ENCODE peak calls at places on chromosomes 16 and 17, in six cellular contexts. C is HS-27A; N is DMS 273 treated with DMSO at 0.1 percent for 48 hours; B is stimulated activated effector memory CD8-positive, alpha-beta T cell treated with anti-CD3 and anti-CD28 coated beads, Interleukin-12 subunit alpha, Interleukin-12 subunit beta, amount 100 ng/mL, for 72 hours; T is Calu3; U is NCI-H1105. D is an unnamed sample.

GRCh38 chr17:46821482-46822387 is 3.2 kb upstream of the WNT3 start:
- DNase-seq in C (no peak), N (no peak), B (no peak), T (no peak), U (no peak), D (no peak)

GRCh38 chr17:32943647-32944191 is 15.8 kb downstream of the TMEM98 start:
- DNase-seq in C (no peak), N (no peak), B (no peak), T (no peak), U (no peak), D (peak)

GRCh38 chr16:83952940-83953795 is at the start of gene OSGIN1:
- DNase-seq in C (peak), N (peak), B (peak), T (peak), U (peak), D (peak)

GRCh38 chr16:2894231-2894630 is 11.2 kb downstream of the FLYWCH2 start:
- DNase-seq in C (no peak), N (no peak), B (no peak), T (no peak), U (no peak), D (no peak)

GRCh38 chr16:85988723-85989313 is 89.9 kb downstream of the IRF8 start:
- DNase-seq in C (no peak), N (no peak), B (no peak), T (no peak), U (no peak), D (no peak)

GRCh38 chr17:45715787-45716186 is 68.3 kb upstream of the CRHR1 start:
- DNase-seq in C (no peak), N (no peak), B (no peak), T (no peak), U (no peak), D (no peak)

GRCh38 chr16:767743-768235 is 7.3 kb downstream of the MSLN start:
- DNase-seq in C (no peak), N (no peak), B (no peak), T (no peak), U (no peak), D (no peak)

GRCh38 chr17:75697651-75698291 is 23.5 kb upstream of the ITGB4 start:
- DNase-seq in C (no peak), N (no peak), B (no peak), T (peak), U (no peak), D (no peak)

GRCh38 chr17:78748048-78748729 is 33.9 kb downstream of the CYTH1 start:
- DNase-seq in C (no peak), N (no peak), B (peak), T (no peak), U (no peak), D (no peak)

D was measured in HS-5.